ENCODE peak calls at places on chromosomes 7 and 10, in ten cellular contexts. Z is neural progenitor cell; D is SK-N-MC; R is mesenchymal stem cell; X is OCI-LY7; O is HAP-1; E is CD8-positive, alpha-beta memory T cell; A is heart left ventricle; K is adrenal gland; G is MG63. L is an unnamed sample.

GRCh38 chr7:100087055-100087750 is 1.6 kb upstream of the COPS6 start:
- DNase-seq in E (no peak), O (no peak), K (peak; percentile 50), A (no peak), D (no peak), X (no peak), G (peak; percentile 61), Z (no peak), R (peak; percentile 100), L (peak; percentile 87)

GRCh38 chr10:71528371-71529202 is 131.9 kb downstream of the CDH23 start:
- DNase-seq in A (no peak), X (no peak), K (no peak), E (no peak), G (no peak), O (no peak), R (no peak), D (no peak), Z (peak; percentile 94), L (no peak)

GRCh38 chr7:73894851-73895441 is 34.0 kb downstream of the TMEM270 start:
- DNase-seq in X (no peak), E (no peak), O (no peak), A (peak; percentile 88), D (no peak), G (peak; percentile 98), K (no peak), R (peak; percentile 76), Z (no peak), L (peak; percentile 92)

GRCh38 chr10:111344804-111345203 is 268.0 kb downstream of the ADRA2A start:
- DNase-seq in R (no peak), E (no peak), Z (no peak), A (no peak), K (no peak), O (no peak), X (peak; percentile 18), D (no peak), G (peak; percentile 5), L (no peak)

GRCh38 chr7:12257582-12257981 is 46.5 kb downstream of the TMEM106B start:
- DNase-seq in O (no peak), Z (no peak), G (no peak), K (no peak), X (peak; percentile 8), R (peak; percentile 76), A (no peak), D (no peak), E (peak; percentile 56), L (peak; percentile 36)

GRCh38 chr7:7146837-7147236 is 35.5 kb upstream of the C1GALT1 start:
- DNase-seq in Z (no peak), O (no peak), X (no peak), D (no peak), R (no peak), A (no peak), G (no peak), E (no peak), K (no peak), L (no peak)

GRCh38 chr10:53841746-53842145 is 959.3 kb downstream of the PCDH15 start:
- DNase-seq in Z (no peak), O (no peak), E (no peak), G (no peak), X (no peak), A (no peak), K (no peak), R (no peak), D (no peak), L (no peak)

GRCh38 chr10:131963811-131964210 is 17.9 kb downstream of the BNIP3 start:
- DNase-seq in E (no peak), G (no peak), R (no peak), K (no peak), D (no peak), Z (no peak), X (no peak), O (no peak), A (no peak), L (no peak)

GRCh38 chr10:102397222-102398171 is 2.0 kb downstream of the NFKB2 start:
- DNase-seq in X (no peak), Z (no peak), D (no peak), K (no peak), G (no peak), E (no peak), O (no peak), R (no peak), A (no peak), L (no peak)

GRCh38 chr7:129103561-129104324 is 40.8 kb upstream of the TSPAN33 start:
- DNase-seq in A (no peak), O (no peak), D (no peak), R (no peak), K (no peak), G (no peak), X (no peak), Z (no peak), E (no peak), L (no peak)

GRCh38 chr7:378041-378420 is 88.1 kb downstream of the FOXL3 start:
- DNase-seq in K (no peak), Z (no peak), O (no peak), A (no peak), R (no peak), D (no peak), G (no peak), X (no peak), E (no peak), L (no peak)

GRCh38 chr7:380226-380550 is 90.2 kb downstream of the FOXL3 start:
- DNase-seq in X (no peak), G (no peak), A (no peak), O (no peak), K (no peak), R (peak; percentile 5), D (no peak), Z (peak; percentile 74), E (no peak), L (no peak)

GRCh38 chr7:377069-378040 is 87.4 kb downstream of the FOXL3 start:
- DNase-seq in R (no peak), X (no peak), Z (no peak), D (no peak), A (peak; percentile 21), G (no peak), K (peak; percentile 17), E (no peak), O (no peak), L (no peak)

GRCh38 chr7:379456-380225 is 89.7 kb downstream of the FOXL3 start:
- DNase-seq in K (peak; percentile 22), R (peak; percentile 4), G (no peak), Z (peak; percentile 64), A (peak; percentile 31), O (no peak), D (no peak), E (peak; percentile 35), X (no peak), L (peak; percentile 18)

GRCh38 chr7:378551-379455 is 88.8 kb downstream of the FOXL3 start:
- DNase-seq in G (no peak), A (peak; percentile 23), K (peak; percentile 21), O (no peak), E (no peak), R (no peak), Z (peak; percentile 39), D (no peak), X (no peak), L (no peak)
- H3K4me3 ChIP-seq in G (no peak overlapping the region), A (peak overlapping the region; percentile 19), K (no peak overlapping the region), O (no peak overlapping the region), E (no peak overlapping the region), R (no peak overlapping the region), Z (no peak overlapping the region), D (no peak overlapping the region), X (no peak overlapping the region), L (no peak overlapping the region)

GRCh38 chr7:135164357-135165021 is 6.0 kb downstream of the CYREN start:
- DNase-seq in A (peak; percentile 71), E (no peak), X (no peak), D (no peak), K (no peak), Z (no peak), R (no peak), G (no peak), O (no peak), L (no peak)

GRCh38 chr7:135168001-135168400 is 2.5 kb downstream of the CYREN start:
- DNase-seq in Z (no peak), O (no peak), R (no peak), D (no peak), G (no peak), E (peak; percentile 22), K (no peak), A (no peak), X (no peak), L (no peak)

GRCh38 chr7:135166338-135166989 is 4.0 kb downstream of the CYREN start:
- DNase-seq in K (no peak), X (no peak), E (no peak), Z (no peak), D (no peak), R (no peak), G (no peak), A (peak; percentile 42), O (no peak), L (no peak)

GRCh38 chr7:135167360-135167759 is 3.1 kb downstream of the CYREN start:
- DNase-seq in O (no peak), G (no peak), E (no peak), R (no peak), X (no peak), D (no peak), A (no peak), K (no peak), Z (no peak), L (no peak)

GRCh38 chr7:135165862-135166261 is 4.6 kb downstream of the CYREN start:
- DNase-seq in X (no peak), D (no peak), K (no peak), O (no peak), A (no peak), E (no peak), Z (no peak), R (no peak), G (no peak), L (no peak)
- H3K36me3 ChIP-seq in X (peaks cover 76% of the 10 kb centered on the region), D (peaks cover 35% of the 10 kb centered on the region), K (no peaks in the 10 kb centered on the region), O (peaks cover 66% of the 10 kb centered on the region), A (peaks cover 40% of the 10 kb centered on the region), E (peaks cover 37% of the 10 kb centered on the region), Z (no peaks in the 10 kb centered on the region), R (peaks cover 63% of the 10 kb centered on the region), G (peaks cover 24% of the 10 kb centered on the region), L (peaks cover 56% of the 10 kb centered on the region)

GRCh38 chr10:58641095-58641531 is 128.4 kb downstream of the BICC1 start:
- DNase-seq in O (peak; percentile 57), R (peak; percentile 86), A (no peak), K (peak; percentile 32), D (no peak), X (no peak), Z (peak; percentile 7), G (peak; percentile 78), E (no peak), L (peak; percentile 93)
- H3K4me3 ChIP-seq in O (no peak overlapping the region), R (no peak overlapping the region), A (no peak overlapping the region), K (no peak overlapping the region), D (no peak overlapping the region), X (no peak overlapping the region), Z (no peak overlapping the region), G (peak overlapping the region; percentile 10), E (no peak overlapping the region), L (peak overlapping the region; percentile 51)

DNA sequence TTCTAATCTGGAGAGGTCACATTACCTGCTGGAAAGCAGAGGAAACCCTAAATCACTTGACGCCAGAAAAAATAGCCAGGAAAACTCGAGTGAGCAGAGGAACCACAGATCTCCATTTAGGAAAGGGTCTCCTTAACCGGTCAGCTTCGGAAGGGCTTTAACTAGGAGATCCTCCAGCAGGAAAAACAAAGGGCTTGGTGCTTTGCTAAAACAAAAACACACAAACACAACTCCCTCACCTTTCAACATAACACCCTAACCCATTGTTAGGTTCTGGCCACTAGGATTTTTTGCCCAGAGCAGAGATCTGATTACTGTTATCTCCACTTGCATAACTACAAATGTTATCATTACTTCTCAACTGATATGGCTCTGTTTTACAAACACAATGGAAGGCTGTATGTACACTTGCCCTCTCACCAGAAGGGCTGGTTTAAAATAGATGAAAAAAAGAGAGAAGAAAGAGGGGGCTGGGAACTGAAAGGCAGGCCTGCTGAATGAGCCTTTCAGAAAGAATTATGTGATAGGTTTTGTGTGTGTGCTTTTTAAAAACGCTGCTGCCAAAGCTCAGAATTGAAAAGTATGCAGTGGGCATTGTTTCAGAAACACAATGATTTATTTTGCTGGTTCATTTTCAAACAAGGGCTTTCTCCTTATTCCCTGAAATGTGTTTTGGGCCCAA is 161.5 kb downstream of the FGFR2 start:
- DNase-seq in A (no peak), Z (peak; percentile 33), R (no peak), D (no peak), K (no peak), O (peak; percentile 64), G (no peak), E (no peak), X (no peak), L (no peak)
- H3K36me3 ChIP-seq in A (no peaks in the 10 kb centered on the region), Z (no peaks in the 10 kb centered on the region), R (no peaks in the 10 kb centered on the region), D (no peaks in the 10 kb centered on the region), K (no peaks in the 10 kb centered on the region), O (no peaks in the 10 kb centered on the region), G (no peaks in the 10 kb centered on the region), E (no peaks in the 10 kb centered on the region), X (no peaks in the 10 kb centered on the region), L (no peaks in the 10 kb centered on the region)